ENCODE peak calls at places on chromosomes 16 and 17, in six cellular contexts. A is adrenal gland; C is ovary; T is stomach; X is CD4-positive, alpha-beta memory T cell; D is IMR-90. G is an unnamed sample. For H3K36me3 and H3K9me3, the result is how much of the 10 kb centered on the place peaks cover.

GRCh38 chr16:1184156-1184868 is 31.4 kb downstream of the CACNA1H start:
- DNase-seq in T (no peak), C (no peak), X (no peak), D (no peak), A (no peak), G (no peak)

GRCh38 chr17:39152134-39152884 is 872 bp upstream of the PLXDC1 start:
- DNase-seq in X (peak), T (no peak), A (no peak), C (peak), D (no peak), G (no peak)

GRCh38 chr17:42917236-42917603 is 16.6 kb downstream of the G6PC1 start:
- DNase-seq in X (no peak), C (no peak), T (no peak), A (no peak), D (no peak), G (no peak)

GRCh38 chr16:73483076-73483791 is 435.3 kb upstream of the ZFHX3 start:
- DNase-seq in A (no peak), T (no peak), D (no peak), X (no peak), C (no peak), G (no peak)

GRCh38 chr17:15955793-15956541 is 11.0 kb downstream of the ADORA2B start:
- DNase-seq in X (no peak), C (no peak), D (no peak), T (no peak), A (no peak), G (no peak)

GRCh38 chr17:50173335-50173941 is 7.6 kb downstream of the SGCA start:
- DNase-seq in A (no peak), T (no peak), C (peak), D (peak), X (no peak), G (peak)

GRCh38 chr16:3101018-3101840 is 2.1 kb upstream of the ZSCAN10 start:
- DNase-seq in D (no peak), C (no peak), T (no peak), X (peak), A (no peak), G (no peak)

GRCh38 chr16:57951204-57951960 is 19.5 kb downstream of the CNGB1 start:
- DNase-seq in T (no peak), D (no peak), A (no peak), X (no peak), C (no peak), G (no peak)

GRCh38 chr17:50048146-50048720 is 7.7 kb upstream of the ITGA3 start:
- DNase-seq in D (no peak), A (no peak), T (no peak), C (no peak), X (no peak), G (no peak)

GRCh38 chr16:4316103-4316731 is 350 bp downstream of the GLIS2 start:
- DNase-seq in D (no peak), X (no peak), C (no peak), T (no peak), A (no peak), G (peak)

GRCh38 chr17:77217136-77217535 is 76.4 kb downstream of the SEC14L1 start:
- DNase-seq in D (no peak), A (no peak), C (no peak), X (no peak), T (no peak), G (peak)

GRCh38 chr16:69270831-69271230 is 40.3 kb upstream of the VPS4A start:
- DNase-seq in X (no peak), D (peak), C (no peak), T (no peak), A (no peak), G (no peak)

GRCh38 chr16:10165643-10166042 is 16.6 kb downstream of the GRIN2A start:
- DNase-seq in T (no peak), A (no peak), C (no peak), D (no peak), X (no peak), G (no peak)
- H3K36me3 ChIP-seq in T (under half), A (under half), C (under half), D (under half), X (under half), G (under half)

DNA sequence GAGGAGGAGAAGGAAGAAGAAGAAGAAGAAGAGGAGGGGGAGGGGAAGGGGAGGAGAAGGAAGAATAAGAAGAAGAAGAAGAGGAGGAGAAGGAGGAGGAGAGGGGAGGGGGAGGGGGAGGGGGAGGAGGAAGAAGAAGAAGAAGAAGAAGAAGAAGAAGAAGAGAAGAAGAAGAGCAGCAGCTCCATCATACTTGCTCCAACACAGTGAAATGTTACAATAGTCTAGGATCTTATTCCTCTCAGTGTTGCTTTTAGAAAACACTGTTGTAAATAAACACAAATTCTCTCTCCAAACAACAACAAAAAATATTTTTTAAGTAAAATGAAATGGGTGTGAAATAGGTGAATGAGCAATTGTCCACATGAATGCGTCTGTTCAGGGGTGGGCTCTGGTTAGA is 126.6 kb upstream of the KCNJ16 start:
- DNase-seq in C (no peak), D (no peak), A (no peak), X (no peak), T (no peak), G (no peak)
- H3K9me3 ChIP-seq in C (under half), D (under half), A (under half), X (under half), T (under half), G (under half)

GRCh38 chr17:746181-746580 is 5.9 kb downstream of the GEMIN4 start:
- DNase-seq in T (no peak), A (no peak), C (no peak), D (no peak), X (no peak), G (no peak)
- H3K36me3 ChIP-seq in T (half or more), A (half or more), C (under half), D (half or more), X (under half), G (half or more)

GRCh38 chr17:27085517-27085916 is 208.4 kb upstream of the WSB1 start:
- DNase-seq in D (no peak), C (no peak), X (no peak), T (no peak), A (no peak), G (no peak)

GRCh38 chr17:27087935-27088766 is 205.8 kb upstream of the WSB1 start:
- DNase-seq in D (no peak), A (no peak), T (no peak), X (no peak), C (no peak), G (no peak)

GRCh38 chr17:27088767-27089078 is 205.2 kb upstream of the WSB1 start:
- DNase-seq in C (no peak), T (no peak), A (no peak), X (no peak), D (no peak), G (no peak)

GRCh38 chr17:27083408-27084185 is 210.3 kb upstream of the WSB1 start:
- DNase-seq in D (no peak), X (no peak), C (no peak), T (no peak), A (no peak), G (no peak)

DNA sequence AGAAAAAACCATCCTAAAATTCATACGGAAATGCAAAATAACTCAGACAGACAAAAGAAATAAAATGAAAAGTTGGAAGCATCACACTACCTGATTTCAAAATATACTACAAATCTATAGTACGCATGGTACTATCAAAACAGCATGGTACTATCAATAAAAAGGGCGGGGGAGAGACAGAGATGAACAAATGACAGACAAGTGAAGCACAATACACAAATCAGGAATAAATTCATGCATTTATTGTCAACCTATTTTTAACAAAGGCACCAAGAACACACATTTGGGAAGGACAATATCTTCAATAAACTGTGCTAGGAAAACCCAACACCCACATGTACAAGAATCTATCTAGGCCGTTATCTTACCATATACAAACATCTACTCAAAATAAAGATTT is 207.4 kb upstream of the WSB1 start:
- DNase-seq in X (no peak), T (no peak), C (no peak), A (no peak), D (no peak), G (no peak)
- H3K9me3 ChIP-seq in X (under half), T (under half), C (under half), A (under half), D (under half), G (under half)

G was measured in thyroid gland.